ENCODE peak calls at places on chromosomes 5 and 9, in five cellular contexts. T is bronchial epithelial cell, E is tibial nerve, M is stomach, J is vagina. V is an unnamed sample.

GRCh38 chr9:135850737-135851136 is 56.6 kb downstream of the CAMSAP1 start:
- DNase-seq in T (peak; percentile 32), M (no peak), J (no peak), E (no peak), V (no peak)

GRCh38 chr5:180742727-180743126 is 2.9 kb upstream of the OR2Y1 start:
- DNase-seq in J (no peak), M (no peak), E (no peak), T (no peak), V (no peak)

GRCh38 chr5:166111021-166111420 is 2180.4 kb upstream of the WWC1 start:
- DNase-seq in J (no peak), E (no peak), T (no peak), M (no peak), V (no peak)

GRCh38 chr9:81264516-81264915 is 424.8 kb downstream of the TLE1 start:
- DNase-seq in J (no peak), T (no peak), M (no peak), E (no peak), V (no peak)

GRCh38 chr5:74579215-74579614 is 61.3 kb downstream of the ENC1 start:
- DNase-seq in E (no peak), J (no peak), T (no peak), M (no peak), V (no peak)

GRCh38 chr9:117763314-117763713 is 59.1 kb downstream of the TLR4 start:
- DNase-seq in T (peak; percentile 39), J (no peak), M (no peak), E (no peak), V (no peak)

GRCh38 chr9:126604706-126605105 is 9.0 kb upstream of the LMX1B start:
- DNase-seq in E (no peak), T (no peak), M (no peak), J (no peak), V (no peak)

GRCh38 chr5:192970-193831 is 1.9 kb downstream of the LRRC14B start:
- DNase-seq in J (no peak), E (no peak), M (no peak), T (no peak), V (no peak)

GRCh38 chr5:38396766-38397165 is 138.4 kb downstream of the EGFLAM start:
- DNase-seq in E (no peak), T (no peak), J (no peak), M (no peak), V (no peak)

GRCh38 chr5:91477408-91477807 is 94.3 kb upstream of the ARRDC3 start:
- DNase-seq in M (no peak), E (no peak), J (no peak), T (no peak), V (no peak)

GRCh38 chr5:135243194-135244191 is 155.5 kb downstream of the MACROH2A1 start:
- DNase-seq in T (no peak), M (peak; percentile 25), E (no peak), J (peak; percentile 43), V (no peak)

GRCh38 chr5:167451091-167451490 is 840.4 kb upstream of the WWC1 start:
- DNase-seq in M (no peak), E (no peak), T (no peak), J (no peak), V (no peak)

GRCh38 chr5:175654346-175654745 is 3.5 kb upstream of the HRH2 start:
- DNase-seq in T (no peak), M (no peak), E (no peak), J (no peak), V (no peak)

DNA sequence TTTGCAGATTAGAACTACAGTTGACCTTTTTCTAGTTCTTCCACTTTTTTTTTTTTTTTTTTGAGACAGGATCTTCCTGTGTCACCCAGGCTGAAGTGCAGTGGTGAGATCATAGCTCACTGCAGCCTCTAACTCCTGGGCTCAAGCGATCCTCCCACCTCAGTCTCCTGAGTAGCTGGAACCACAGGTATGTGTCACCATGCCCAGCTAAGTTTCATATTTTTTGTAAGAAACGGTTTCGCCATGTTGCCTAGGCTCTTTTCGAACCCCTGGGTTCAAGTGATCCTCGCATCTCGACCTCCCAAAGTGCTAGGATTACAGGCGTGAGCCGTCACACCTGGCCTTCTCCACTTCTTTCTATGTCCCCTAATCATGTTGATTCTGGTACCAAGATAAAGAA is 39.7 kb upstream of the TNFAIP8 start:
- DNase-seq in J (no peak), M (no peak), E (no peak), T (no peak), V (no peak)
- H3K4me3 ChIP-seq in J (no peak overlapping the region), M (no peak overlapping the region), E (no peak overlapping the region), T (no peak overlapping the region), V (no peak overlapping the region)

GRCh38 chr9:134781895-134782294 is 98.7 kb upstream of the FCN2 start:
- DNase-seq in M (no peak), T (no peak), J (no peak), E (no peak), V (no peak)
- H3K36me3 ChIP-seq in M (peaks cover 17% of the 10 kb centered on the region), T (no peaks in the 10 kb centered on the region), J (no peaks in the 10 kb centered on the region), E (no peaks in the 10 kb centered on the region), V (no peaks in the 10 kb centered on the region)

DNA sequence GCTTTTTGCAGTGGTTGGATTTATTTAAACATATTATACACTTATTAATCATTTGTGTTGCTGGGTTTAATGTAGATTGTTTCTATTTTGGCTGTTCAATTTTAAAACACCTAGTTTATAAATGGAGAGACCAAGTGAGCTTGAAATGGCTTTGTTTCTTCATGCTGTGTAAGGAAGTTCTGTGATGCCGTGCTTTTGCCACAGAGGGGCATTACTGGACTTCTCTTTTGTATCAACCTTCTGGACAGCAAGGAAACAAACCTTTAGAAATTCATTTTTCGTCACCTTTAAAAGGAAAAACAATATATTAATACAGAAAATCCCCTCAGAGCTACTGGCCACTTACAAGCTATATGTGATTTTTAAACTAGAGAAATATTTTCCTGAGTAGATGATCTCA is 81.9 kb downstream of the DMRTA1 start:
- DNase-seq in E (no peak), J (no peak), M (no peak), T (no peak), V (no peak)
- TF ChIP-seq CTCF in E (peak; percentile 24), J (no peak), M (no peak), T (no peak), V (no peak)

GRCh38 chr5:111927191-111927590 is 170.2 kb upstream of the NREP start:
- DNase-seq in J (no peak), M (no peak), T (no peak), E (no peak), V (no peak)

DNA sequence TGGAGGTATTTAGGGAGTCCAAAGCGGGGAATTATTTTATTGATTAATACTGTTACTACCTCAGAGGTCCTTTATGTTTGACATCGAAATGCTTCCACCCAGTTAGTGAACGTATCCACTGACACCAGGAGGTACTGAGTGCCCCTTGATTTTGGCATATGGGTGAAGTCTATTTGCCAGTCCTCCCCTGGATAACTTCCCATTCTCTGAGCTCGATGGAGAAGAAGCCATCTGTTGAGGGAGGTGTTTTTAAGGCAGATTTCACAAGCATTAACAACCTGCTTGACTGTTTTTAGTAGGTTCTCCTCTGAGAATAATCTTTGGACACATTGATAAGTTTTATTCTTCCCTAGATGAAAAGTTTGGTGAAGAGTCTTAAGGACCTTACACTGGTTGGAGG is 165.3 kb upstream of the NREP start:
- DNase-seq in M (no peak), E (no peak), T (no peak), J (no peak), V (no peak)
- H3K4me3 ChIP-seq in M (no peak overlapping the region), E (no peak overlapping the region), T (no peak overlapping the region), J (no peak overlapping the region), V (no peak overlapping the region)

DNA sequence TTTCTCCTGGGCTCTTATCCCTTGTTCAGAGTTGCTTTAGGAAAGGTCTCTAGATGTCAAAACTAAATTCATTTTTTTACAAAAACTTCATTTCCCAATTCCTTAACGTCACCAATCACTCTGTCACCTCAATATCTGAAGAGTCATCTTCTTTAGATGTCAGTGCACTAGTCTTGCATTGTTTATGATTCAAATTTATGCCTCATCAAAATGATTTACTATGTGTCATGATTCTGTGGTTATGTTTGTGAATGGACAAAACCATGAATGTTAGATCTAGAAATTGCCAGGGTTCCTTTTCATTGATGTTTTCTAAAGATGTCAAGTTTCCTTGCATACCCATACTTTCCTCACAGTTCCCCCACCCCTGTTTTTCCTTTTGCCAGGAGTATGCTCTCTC is 21.5 kb downstream of the CWC27 start:
- DNase-seq in T (peak; percentile 85), J (no peak), M (no peak), E (no peak), V (no peak)
- H3K36me3 ChIP-seq in T (no peaks in the 10 kb centered on the region), J (no peaks in the 10 kb centered on the region), M (peaks cover 20% of the 10 kb centered on the region), E (no peaks in the 10 kb centered on the region), V (peaks cover 2% of the 10 kb centered on the region)

GRCh38 chr5:144487207-144487606 is 316.5 kb downstream of the KCTD16 start:
- DNase-seq in T (no peak), M (no peak), E (no peak), J (no peak), V (no peak)

GRCh38 chr5:144484124-144484897 is 313.6 kb downstream of the KCTD16 start:
- DNase-seq in E (no peak), M (no peak), J (no peak), T (peak; percentile 18), V (no peak)

GRCh38 chr5:144487761-144488160 is 317.1 kb downstream of the KCTD16 start:
- DNase-seq in T (no peak), M (no peak), J (no peak), E (no peak), V (no peak)

GRCh38 chr5:144485540-144485939 is 314.9 kb downstream of the KCTD16 start:
- DNase-seq in M (no peak), T (no peak), E (no peak), J (no peak), V (no peak)
- TF ChIP-seq CTCF in M (no peak), T (no peak), E (no peak), J (no peak), V (no peak)

DNA sequence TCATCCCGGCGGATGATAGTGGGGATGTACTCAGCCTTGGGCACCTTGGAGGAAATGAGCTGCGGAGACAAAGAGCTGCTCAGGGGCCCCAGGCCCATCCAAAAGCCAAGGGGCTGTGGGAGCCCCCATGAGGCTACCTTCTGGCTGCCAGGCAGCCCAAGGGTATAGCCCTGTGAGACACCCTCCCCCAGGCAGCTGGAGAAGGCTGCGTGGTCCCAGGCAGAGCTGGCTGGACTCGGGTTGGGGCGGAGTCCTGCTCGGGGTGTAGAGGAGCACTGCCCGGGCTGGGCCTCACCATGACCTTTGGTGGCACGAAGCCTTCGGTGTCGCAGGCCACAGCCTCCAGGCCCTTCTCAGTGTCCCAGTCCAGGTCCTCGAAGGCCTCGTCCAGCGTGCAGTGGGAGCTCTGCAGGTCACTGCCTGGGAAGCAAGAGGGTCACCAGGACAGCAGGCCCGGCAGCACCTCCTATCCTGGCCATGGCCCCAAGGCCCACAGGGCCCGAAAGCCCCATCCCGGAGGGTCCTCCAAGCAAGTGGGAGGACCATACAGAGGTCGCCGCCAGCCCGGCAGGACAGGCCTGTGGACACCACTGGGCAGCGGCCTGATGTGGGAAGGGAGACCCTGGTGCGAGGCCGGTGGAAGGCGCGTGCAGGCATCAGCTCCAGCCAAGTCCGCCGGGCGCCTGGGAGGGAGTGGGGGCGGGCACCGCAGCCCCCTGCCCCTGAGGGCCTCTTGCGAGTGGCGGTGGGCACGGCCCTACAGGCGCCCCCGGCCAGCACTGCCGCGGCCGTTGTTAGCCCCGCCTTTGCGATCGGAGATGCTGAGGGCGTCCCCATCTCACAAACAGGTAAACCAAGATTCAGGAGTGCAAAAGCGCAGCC is 6.1 kb downstream of the NSMF start:
- DNase-seq in M (no peak), E (no peak), T (no peak), J (no peak), V (no peak)
- H3K4me3 ChIP-seq in M (peak overlapping the region; percentile 42), E (peak overlapping the region; percentile 47), T (peak overlapping the region; percentile 38), J (peak overlapping the region; percentile 11), V (no peak overlapping the region)